ENCODE peak calls at places on chromosome 7, in nine cellular contexts. One of them, this sample, is unnamed. For H3K36me3, the result is how much of the 10 kb centered on the place peaks cover.

GRCh38 chr7:55977831-55978230 is 13.4 kb downstream of the NIPSNAP2 start:
- DNase-seq in colonic mucosa: no peak
- DNase-seq in neuronal stem cell: no peak
- DNase-seq in effector memory CD4-positive, alpha-beta T cell: no peak
- DNase-seq in Panc1: no peak
- DNase-seq in MM.1S: no peak
- DNase-seq in IMR-90: peak
- DNase-seq in brain microvascular endothelial cell: peak
- DNase-seq in Peyer's patch: no peak
- DNase-seq in this sample: no peak

GRCh38 chr7:81627565-81628287 is 142.1 kb downstream of the HGF start:
- DNase-seq in colonic mucosa: no peak
- DNase-seq in neuronal stem cell: no peak
- DNase-seq in effector memory CD4-positive, alpha-beta T cell: no peak
- DNase-seq in Panc1: no peak
- DNase-seq in MM.1S: no peak
- DNase-seq in IMR-90: peak
- DNase-seq in brain microvascular endothelial cell: no peak
- DNase-seq in Peyer's patch: no peak
- DNase-seq in this sample: no peak

GRCh38 chr7:132255898-132256297 is 320.4 kb downstream of the PLXNA4 start:
- DNase-seq in colonic mucosa: no peak
- DNase-seq in neuronal stem cell: no peak
- DNase-seq in effector memory CD4-positive, alpha-beta T cell: no peak
- DNase-seq in Panc1: no peak
- DNase-seq in MM.1S: no peak
- DNase-seq in IMR-90: no peak
- DNase-seq in brain microvascular endothelial cell: no peak
- DNase-seq in Peyer's patch: no peak
- DNase-seq in this sample: no peak

GRCh38 chr7:106485031-106485551 is 175.9 kb downstream of the CCDC71L start:
- DNase-seq in colonic mucosa: no peak
- DNase-seq in neuronal stem cell: no peak
- DNase-seq in effector memory CD4-positive, alpha-beta T cell: no peak
- DNase-seq in Panc1: no peak
- DNase-seq in MM.1S: no peak
- DNase-seq in IMR-90: peak
- DNase-seq in brain microvascular endothelial cell: peak
- DNase-seq in Peyer's patch: no peak
- DNase-seq in this sample: no peak

GRCh38 chr7:35787925-35788324 is 12.9 kb upstream of the SEPTIN7 start:
- DNase-seq in colonic mucosa: no peak
- DNase-seq in neuronal stem cell: no peak
- DNase-seq in effector memory CD4-positive, alpha-beta T cell: no peak
- DNase-seq in Panc1: no peak
- DNase-seq in MM.1S: no peak
- DNase-seq in IMR-90: no peak
- DNase-seq in brain microvascular endothelial cell: no peak
- DNase-seq in Peyer's patch: no peak
- DNase-seq in this sample: no peak

GRCh38 chr7:40709077-40709964 is 574.5 kb downstream of the SUGCT start:
- DNase-seq in colonic mucosa: no peak
- DNase-seq in neuronal stem cell: no peak
- DNase-seq in effector memory CD4-positive, alpha-beta T cell: no peak
- DNase-seq in Panc1: no peak
- DNase-seq in MM.1S: peak
- DNase-seq in IMR-90: no peak
- DNase-seq in brain microvascular endothelial cell: no peak
- DNase-seq in Peyer's patch: no peak
- DNase-seq in this sample: no peak

GRCh38 chr7:88302486-88302885 is 4.2 kb downstream of the STEAP4 start:
- DNase-seq in colonic mucosa: no peak
- DNase-seq in neuronal stem cell: no peak
- DNase-seq in effector memory CD4-positive, alpha-beta T cell: no peak
- DNase-seq in Panc1: no peak
- DNase-seq in MM.1S: no peak
- DNase-seq in IMR-90: no peak
- DNase-seq in brain microvascular endothelial cell: no peak
- DNase-seq in Peyer's patch: no peak
- DNase-seq in this sample: no peak

GRCh38 chr7:152911904-152912303 is 152.4 kb downstream of the ACTR3B start:
- DNase-seq in colonic mucosa: no peak
- DNase-seq in neuronal stem cell: no peak
- DNase-seq in effector memory CD4-positive, alpha-beta T cell: no peak
- DNase-seq in Panc1: no peak
- DNase-seq in MM.1S: no peak
- DNase-seq in IMR-90: no peak
- DNase-seq in brain microvascular endothelial cell: no peak
- DNase-seq in Peyer's patch: no peak
- DNase-seq in this sample: no peak

GRCh38 chr7:34756025-34756437 is 98.0 kb downstream of the NPSR1 start:
- DNase-seq in colonic mucosa: no peak
- DNase-seq in neuronal stem cell: no peak
- DNase-seq in effector memory CD4-positive, alpha-beta T cell: no peak
- DNase-seq in Panc1: no peak
- DNase-seq in MM.1S: peak
- DNase-seq in IMR-90: no peak
- DNase-seq in brain microvascular endothelial cell: no peak
- DNase-seq in Peyer's patch: no peak
- DNase-seq in this sample: no peak

GRCh38 chr7:4799508-4800268 is 24.3 kb downstream of the AP5Z1 start:
- DNase-seq in colonic mucosa: no peak
- DNase-seq in neuronal stem cell: no peak
- DNase-seq in effector memory CD4-positive, alpha-beta T cell: no peak
- DNase-seq in Panc1: no peak
- DNase-seq in MM.1S: no peak
- DNase-seq in IMR-90: no peak
- DNase-seq in brain microvascular endothelial cell: no peak
- DNase-seq in Peyer's patch: no peak
- DNase-seq in this sample: no peak

GRCh38 chr7:111074071-111074771 is 16.7 kb upstream of the LRRN3 start:
- DNase-seq in colonic mucosa: no peak
- DNase-seq in neuronal stem cell: no peak
- DNase-seq in effector memory CD4-positive, alpha-beta T cell: no peak
- DNase-seq in Panc1: no peak
- DNase-seq in MM.1S: no peak
- DNase-seq in IMR-90: no peak
- DNase-seq in brain microvascular endothelial cell: no peak
- DNase-seq in Peyer's patch: no peak
- DNase-seq in this sample: no peak

GRCh38 chr7:14021069-14021468 is 31.6 kb upstream of the ETV1 start:
- DNase-seq in colonic mucosa: no peak
- DNase-seq in neuronal stem cell: no peak
- DNase-seq in effector memory CD4-positive, alpha-beta T cell: no peak
- DNase-seq in Panc1: no peak
- DNase-seq in MM.1S: no peak
- DNase-seq in IMR-90: peak
- DNase-seq in brain microvascular endothelial cell: peak
- DNase-seq in Peyer's patch: no peak
- DNase-seq in this sample: no peak

GRCh38 chr7:129610709-129611245 is 743 bp upstream of the NRF1 start:
- DNase-seq in colonic mucosa: peak
- DNase-seq in neuronal stem cell: peak
- DNase-seq in effector memory CD4-positive, alpha-beta T cell: no peak
- DNase-seq in Panc1: no peak
- DNase-seq in MM.1S: peak
- DNase-seq in IMR-90: no peak
- DNase-seq in brain microvascular endothelial cell: no peak
- DNase-seq in Peyer's patch: no peak
- DNase-seq in this sample: no peak

GRCh38 chr7:73869011-73869785 is 8.2 kb downstream of the TMEM270 start:
- DNase-seq in colonic mucosa: no peak
- DNase-seq in neuronal stem cell: no peak
- DNase-seq in effector memory CD4-positive, alpha-beta T cell: no peak
- DNase-seq in Panc1: no peak
- DNase-seq in MM.1S: no peak
- DNase-seq in IMR-90: peak
- DNase-seq in brain microvascular endothelial cell: peak
- DNase-seq in Peyer's patch: no peak
- DNase-seq in this sample: peak

GRCh38 chr7:54260868-54261475 is 281.2 kb upstream of the VSTM2A start:
- DNase-seq in colonic mucosa: no peak
- DNase-seq in neuronal stem cell: no peak
- DNase-seq in effector memory CD4-positive, alpha-beta T cell: no peak
- DNase-seq in Panc1: no peak
- DNase-seq in MM.1S: no peak
- DNase-seq in IMR-90: no peak
- DNase-seq in brain microvascular endothelial cell: no peak
- DNase-seq in Peyer's patch: no peak
- DNase-seq in this sample: no peak

GRCh38 chr7:42910306-42910705 is 1.6 kb downstream of the C7orf25 start:
- DNase-seq in colonic mucosa: no peak
- DNase-seq in neuronal stem cell: no peak
- DNase-seq in effector memory CD4-positive, alpha-beta T cell: no peak
- DNase-seq in Panc1: no peak
- DNase-seq in MM.1S: no peak
- DNase-seq in IMR-90: no peak
- DNase-seq in brain microvascular endothelial cell: no peak
- DNase-seq in Peyer's patch: no peak
- DNase-seq in this sample: no peak

DNA sequence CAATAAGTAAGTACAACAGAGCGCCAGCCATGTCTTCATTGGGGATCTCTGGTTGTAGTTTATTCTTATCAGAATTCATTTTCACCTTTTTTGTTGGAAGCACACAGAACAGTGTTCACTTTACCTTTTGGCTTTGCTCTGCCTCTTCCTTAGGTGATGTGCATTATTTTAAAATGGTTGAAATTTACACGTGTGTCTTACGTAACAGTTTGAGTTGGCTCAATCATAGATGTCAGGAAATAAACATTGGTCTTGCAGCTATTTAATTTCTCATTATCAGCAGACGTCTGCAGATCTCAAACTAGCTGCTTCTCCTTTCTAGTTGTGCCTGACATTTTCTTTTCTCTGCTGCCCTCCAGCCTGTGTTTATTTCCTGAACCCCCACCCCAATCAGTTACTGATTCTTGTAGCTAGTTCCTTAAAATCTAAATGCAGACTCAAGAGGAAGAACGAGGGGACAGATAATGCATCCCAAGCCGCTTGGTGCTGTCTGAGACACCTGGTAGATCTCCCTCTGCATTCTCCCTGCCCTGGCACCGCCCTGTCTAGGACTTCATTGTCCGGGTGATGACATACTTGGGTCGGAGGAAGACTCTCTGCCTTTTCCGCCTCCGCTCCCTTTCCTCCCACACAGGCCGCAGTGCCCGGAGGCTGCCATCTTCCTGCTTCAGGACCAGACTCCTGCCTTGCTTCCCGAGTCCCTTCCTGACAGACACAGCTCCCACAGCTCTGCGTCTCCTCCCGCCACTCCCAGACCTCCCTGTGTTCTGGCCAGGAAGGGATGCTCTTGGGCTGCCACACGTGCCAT is 108.2 kb downstream of the ANKRD61 start:
- DNase-seq in colonic mucosa: no peak
- DNase-seq in neuronal stem cell: no peak
- DNase-seq in effector memory CD4-positive, alpha-beta T cell: no peak
- DNase-seq in Panc1: no peak
- DNase-seq in MM.1S: no peak
- DNase-seq in IMR-90: no peak
- DNase-seq in brain microvascular endothelial cell: no peak
- DNase-seq in Peyer's patch: no peak
- DNase-seq in this sample: no peak
- H3K36me3 ChIP-seq in colonic mucosa: under half
- H3K36me3 ChIP-seq in neuronal stem cell: half or more
- H3K36me3 ChIP-seq in effector memory CD4-positive, alpha-beta T cell: half or more
- H3K36me3 ChIP-seq in Panc1: under half
- H3K36me3 ChIP-seq in MM.1S: under half
- H3K36me3 ChIP-seq in IMR-90: under half
- H3K36me3 ChIP-seq in brain microvascular endothelial cell: under half
- H3K36me3 ChIP-seq in Peyer's patch: under half
- H3K36me3 ChIP-seq in this sample: under half

DNA sequence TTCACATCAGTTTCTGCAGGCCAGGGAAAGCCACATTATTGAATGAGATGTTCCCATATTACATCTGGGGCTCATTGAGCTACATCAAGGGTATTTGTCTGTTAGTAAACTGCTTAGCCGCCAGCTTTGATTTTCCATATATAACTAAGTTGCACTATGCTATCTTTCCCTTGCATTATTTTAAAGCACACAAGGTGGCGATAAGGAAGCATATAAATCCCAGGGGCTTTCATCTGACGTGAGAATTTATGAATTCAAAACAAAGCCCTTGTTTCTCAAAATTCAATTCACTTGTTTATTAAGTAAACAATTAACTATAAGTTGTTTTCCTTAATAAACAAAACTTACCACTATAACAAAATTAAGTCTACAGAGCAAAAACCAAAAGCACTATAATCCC is 334.1 kb upstream of the TPK1 start:
- DNase-seq in colonic mucosa: no peak
- DNase-seq in neuronal stem cell: no peak
- DNase-seq in effector memory CD4-positive, alpha-beta T cell: no peak
- DNase-seq in Panc1: no peak
- DNase-seq in MM.1S: peak
- DNase-seq in IMR-90: no peak
- DNase-seq in brain microvascular endothelial cell: no peak
- DNase-seq in Peyer's patch: no peak
- DNase-seq in this sample: no peak
- H3K27ac ChIP-seq in colonic mucosa: no peak
- H3K27ac ChIP-seq in neuronal stem cell: no peak
- H3K27ac ChIP-seq in effector memory CD4-positive, alpha-beta T cell: no peak
- H3K27ac ChIP-seq in Panc1: no peak
- H3K27ac ChIP-seq in MM.1S: no peak
- H3K27ac ChIP-seq in IMR-90: no peak
- H3K27ac ChIP-seq in brain microvascular endothelial cell: no peak
- H3K27ac ChIP-seq in Peyer's patch: no peak
- H3K27ac ChIP-seq in this sample: no peak

GRCh38 chr7:92110857-92111256 is 23.4 kb downstream of the CYP51A1 start:
- DNase-seq in colonic mucosa: no peak
- DNase-seq in neuronal stem cell: no peak
- DNase-seq in effector memory CD4-positive, alpha-beta T cell: no peak
- DNase-seq in Panc1: no peak
- DNase-seq in MM.1S: no peak
- DNase-seq in IMR-90: no peak
- DNase-seq in brain microvascular endothelial cell: no peak
- DNase-seq in Peyer's patch: no peak
- DNase-seq in this sample: no peak
- H3K36me3 ChIP-seq in colonic mucosa: under half
- H3K36me3 ChIP-seq in neuronal stem cell: half or more
- H3K36me3 ChIP-seq in effector memory CD4-positive, alpha-beta T cell: under half
- H3K36me3 ChIP-seq in Panc1: under half
- H3K36me3 ChIP-seq in MM.1S: under half
- H3K36me3 ChIP-seq in IMR-90: under half
- H3K36me3 ChIP-seq in brain microvascular endothelial cell: under half
- H3K36me3 ChIP-seq in Peyer's patch: under half
- H3K36me3 ChIP-seq in this sample: under half

DNA sequence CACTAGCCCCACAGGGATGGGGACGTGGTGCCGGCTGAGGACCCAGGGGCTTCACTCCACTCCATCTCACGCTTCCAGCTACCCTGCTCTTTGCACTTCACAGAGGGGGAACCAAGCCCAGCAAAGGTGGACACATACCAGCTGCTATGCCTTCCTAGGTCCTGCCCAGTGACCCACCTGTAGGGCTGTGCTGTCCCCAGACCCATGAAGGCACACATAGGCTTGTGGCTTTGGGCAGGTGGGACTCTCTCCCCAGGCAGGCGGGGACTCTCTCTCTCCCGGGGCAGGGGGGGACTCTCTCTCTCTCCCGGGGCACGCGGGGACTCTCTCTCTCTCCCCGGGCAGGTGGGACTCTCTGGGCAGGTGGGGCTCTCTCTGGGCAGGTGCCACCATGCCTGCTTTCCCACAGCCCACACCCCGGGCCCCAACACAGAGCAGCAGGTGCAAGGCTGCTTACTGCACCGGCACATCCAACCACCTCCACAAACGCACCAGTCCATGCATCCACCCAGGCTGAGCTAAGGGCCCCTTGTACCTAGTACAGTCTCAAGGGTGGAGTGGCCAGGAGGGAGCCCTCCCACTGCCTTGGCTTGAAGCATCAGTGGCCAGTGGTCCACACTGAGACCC is 13.8 kb upstream of the GPR146 start:
- DNase-seq in colonic mucosa: no peak
- DNase-seq in neuronal stem cell: no peak
- DNase-seq in effector memory CD4-positive, alpha-beta T cell: no peak
- DNase-seq in Panc1: no peak
- DNase-seq in MM.1S: no peak
- DNase-seq in IMR-90: no peak
- DNase-seq in brain microvascular endothelial cell: no peak
- DNase-seq in Peyer's patch: no peak
- DNase-seq in this sample: no peak
- H3K27ac ChIP-seq in colonic mucosa: no peak
- H3K27ac ChIP-seq in neuronal stem cell: no peak
- H3K27ac ChIP-seq in effector memory CD4-positive, alpha-beta T cell: no peak
- H3K27ac ChIP-seq in Panc1: no peak
- H3K27ac ChIP-seq in MM.1S: no peak
- H3K27ac ChIP-seq in IMR-90: no peak
- H3K27ac ChIP-seq in brain microvascular endothelial cell: no peak
- H3K27ac ChIP-seq in Peyer's patch: no peak
- H3K27ac ChIP-seq in this sample: no peak